ENCODE peak calls at places on chromosomes 7 and 10, in nine cellular contexts. Q is kidney, B is MCF 10A, E is cardiac fibroblast, I is spleen, Y is lower lobe of right lung, L is nephron progenitor cell, J is osteocyte, Z is SK-N-SH. U is an unnamed sample.
A peak's percentile ranks its signal among the peaks of the same experiment; 100 is the strongest.

GRCh38 chr10:118276727-118277126 is 65.4 kb downstream of the FAM204A start:
- DNase-seq in Q (no peak), B (no peak), E (no peak), I (no peak), Y (no peak), L (no peak), J (no peak), Z (peak; percentile 67), U (no peak)

GRCh38 chr7:151777511-151777880 is 99.4 kb downstream of the PRKAG2 start:
- DNase-seq in Q (no peak), B (no peak), E (no peak), I (no peak), Y (no peak), L (no peak), J (no peak), Z (no peak), U (no peak)

GRCh38 chr7:155404976-155405375 is 53.0 kb upstream of the EN2 start:
- DNase-seq in Q (no peak), B (no peak), E (no peak), I (no peak), Y (no peak), L (no peak), J (no peak), Z (no peak), U (no peak)

GRCh38 chr7:133932591-133932990 is 194.5 kb upstream of the LRGUK start:
- DNase-seq in Q (no peak), B (no peak), E (peak; percentile 20), I (no peak), Y (no peak), L (no peak), J (no peak), Z (peak; percentile 46), U (no peak)

GRCh38 chr7:18496336-18496700 is 769 bp downstream of the HDAC9 start:
- DNase-seq in Q (no peak), B (no peak), E (no peak), I (no peak), Y (no peak), L (no peak), J (no peak), Z (no peak), U (no peak)

GRCh38 chr7:7176421-7177043 is 5.8 kb upstream of the C1GALT1 start:
- DNase-seq in Q (no peak), B (peak; percentile 91), E (peak; percentile 80), I (no peak), Y (no peak), L (no peak), J (no peak), Z (no peak), U (no peak)

GRCh38 chr10:68408898-68409518 is 1.9 kb upstream of the RUFY2 start:
- DNase-seq in Q (no peak), B (no peak), E (no peak), I (no peak), Y (no peak), L (no peak), J (peak; percentile 17), Z (no peak), U (no peak)

GRCh38 chr10:76354349-76354748 is 922.9 kb downstream of the LRMDA start:
- DNase-seq in Q (no peak), B (no peak), E (no peak), I (no peak), Y (no peak), L (no peak), J (no peak), Z (no peak), U (no peak)

GRCh38 chr10:121886997-121887622 is 40.7 kb downstream of the ATE1 start:
- DNase-seq in Q (no peak), B (peak; percentile 74), E (peak; percentile 80), I (no peak), Y (no peak), L (peak; percentile 65), J (no peak), Z (peak; percentile 69), U (no peak)

GRCh38 chr7:134742688-134743350 is 36.6 kb upstream of the CALD1 start:
- DNase-seq in Q (no peak), B (no peak), E (peak; percentile 93), I (no peak), Y (no peak), L (no peak), J (no peak), Z (no peak), U (no peak)

GRCh38 chr10:73772280-73773151 is 9.3 kb upstream of the CHCHD1 start:
- DNase-seq in Q (peak; percentile 96), B (peak; percentile 73), E (peak; percentile 83), I (peak; percentile 96), Y (peak; percentile 91), L (peak; percentile 76), J (peak; percentile 96), Z (peak; percentile 95), U (peak; percentile 82)

GRCh38 chr10:35795131-35795819 is 153.2 kb upstream of the FZD8 start:
- DNase-seq in Q (no peak), B (peak; percentile 69), E (peak; percentile 18), I (no peak), Y (no peak), L (no peak), J (no peak), Z (no peak), U (no peak)

GRCh38 chr10:100173035-100173434 is 12.8 kb downstream of the ERLIN1 start:
- DNase-seq in Q (no peak), B (no peak), E (no peak), I (no peak), Y (no peak), L (no peak), J (no peak), Z (no peak), U (no peak)

GRCh38 chr7:105389090-105389650 is 449 bp upstream of the SRPK2 start:
- DNase-seq in Q (peak; percentile 83), B (peak; percentile 54), E (peak; percentile 62), I (no peak), Y (peak; percentile 60), L (no peak), J (peak; percentile 86), Z (no peak), U (no peak)

GRCh38 chr10:31142026-31142425 is 110.4 kb upstream of the ZNF438 start:
- DNase-seq in Q (no peak), B (no peak), E (peak; percentile 37), I (no peak), Y (no peak), L (no peak), J (no peak), Z (no peak), U (no peak)

GRCh38 chr7:100220833-100221718 is 1.3 kb downstream of the PVRIG start:
- DNase-seq in Q (peak; percentile 75), B (no peak), E (no peak), I (peak; percentile 93), Y (no peak), L (no peak), J (no peak), Z (no peak), U (no peak)

GRCh38 chr7:130560972-130561371 is 69.1 kb downstream of the MEST start:
- DNase-seq in Q (no peak), B (peak; percentile 59), E (peak; percentile 56), I (no peak), Y (no peak), L (no peak), J (no peak), Z (no peak), U (no peak)
- TF ChIP-seq CTCF in Q (no peak), B (peak; percentile 22), E (peak; percentile 40), I (no peak), Y (peak; percentile 21), L (no peak), J (peak; percentile 43), Z (peak; percentile 35), U (no peak)

GRCh38 chr10:109426987-109427386 is 496.3 kb downstream of the XPNPEP1 start:
- DNase-seq in Q (no peak), B (no peak), E (no peak), I (no peak), Y (no peak), L (no peak), J (no peak), Z (no peak), U (no peak)

GRCh38 chr10:109429956-109430760 is 493.2 kb downstream of the XPNPEP1 start:
- DNase-seq in Q (no peak), B (peak; percentile 15), E (peak; percentile 8), I (no peak), Y (no peak), L (no peak), J (no peak), Z (no peak), U (no peak)

GRCh38 chr10:109428775-109429480 is 494.4 kb downstream of the XPNPEP1 start:
- DNase-seq in Q (no peak), B (no peak), E (no peak), I (no peak), Y (no peak), L (no peak), J (no peak), Z (no peak), U (no peak)

GRCh38 chr10:109430844-109431243 is 492.5 kb downstream of the XPNPEP1 start:
- DNase-seq in Q (no peak), B (no peak), E (no peak), I (no peak), Y (no peak), L (no peak), J (no peak), Z (no peak), U (no peak)

DNA sequence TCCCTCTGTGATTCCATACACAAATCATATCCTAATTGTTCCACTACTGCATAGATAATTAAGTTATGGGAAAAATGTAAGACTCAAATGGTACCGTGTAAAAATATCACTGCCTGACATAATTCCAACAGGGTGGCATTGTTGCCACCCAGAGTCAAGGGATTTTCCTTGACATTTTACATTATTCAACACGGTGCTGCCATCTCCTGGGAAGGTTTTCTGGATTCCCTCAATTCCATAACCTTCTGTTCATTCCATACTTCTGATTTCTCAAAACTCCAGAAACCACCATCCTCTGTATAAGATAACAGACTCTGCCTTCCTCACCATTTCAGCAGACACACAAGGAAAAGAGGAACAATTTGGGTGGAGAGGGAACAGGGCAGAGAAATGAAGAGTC is 495.9 kb downstream of the XPNPEP1 start:
- DNase-seq in Q (no peak), B (no peak), E (no peak), I (no peak), Y (no peak), L (no peak), J (no peak), Z (no peak), U (no peak)
- TF ChIP-seq CTCF in Q (no peak), B (no peak), E (no peak), I (no peak), Y (no peak), L (no peak), J (peak; percentile 26), Z (peak; percentile 58), U (no peak)

DNA sequence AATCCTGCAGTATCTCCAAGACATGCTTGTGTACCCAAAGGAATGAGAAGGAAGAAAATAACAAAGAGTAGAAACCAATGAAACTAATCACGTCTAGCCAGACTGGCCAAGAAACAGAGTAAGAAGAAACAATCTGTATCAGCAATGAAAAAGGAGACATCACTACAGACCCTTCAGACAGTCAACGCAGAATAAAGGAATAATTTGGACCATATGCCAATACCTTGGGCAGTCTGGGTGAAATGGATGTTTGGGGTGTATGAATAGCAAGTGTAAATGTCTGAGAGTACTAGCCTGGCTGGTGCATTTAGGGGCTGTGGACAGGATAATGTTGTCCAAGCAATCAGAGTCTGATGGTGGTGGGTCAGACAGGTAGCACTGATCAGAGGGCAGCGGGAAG is 61.1 kb downstream of the SLC29A4 start:
- DNase-seq in Q (no peak), B (no peak), E (no peak), I (no peak), Y (no peak), L (no peak), J (no peak), Z (no peak), U (no peak)
- TF ChIP-seq CTCF in Q (no peak), B (no peak), E (no peak), I (no peak), Y (no peak), L (no peak), J (no peak), Z (no peak), U (no peak)

GRCh38 chr7:28078036-28078901 is 102.3 kb downstream of the JAZF1 start:
- DNase-seq in Q (no peak), B (peak; percentile 55), E (peak; percentile 71), I (no peak), Y (no peak), L (peak; percentile 51), J (no peak), Z (peak; percentile 52), U (peak; percentile 58)
- TF ChIP-seq CTCF in Q (peak; percentile 95), B (peak; percentile 87), E (peak; percentile 98), I (peak; percentile 84), Y (peak; percentile 94), L (peak; percentile 99), J (peak; percentile 97), Z (peak; percentile 100), U (peak; percentile 95)

U was measured in CD14-positive monocyte.